ENCODE peak calls at places on chromosomes 12 and 14, in five cellular contexts. L is H1, I is mesenchymal stem cell, Q is IMR-90, W is H9. C is an unnamed sample.

GRCh38 chr14:36068777-36069534 is 107.6 kb downstream of the PTCSC3 start:
- DNase-seq in L (no peak), W (no peak), I (no peak), Q (peak; percentile 21), C (no peak)

GRCh38 chr14:64549805-64550538 is at the start of gene PPP1R36:
- DNase-seq in Q (no peak), W (peak; percentile 42), L (no peak), I (peak; percentile 30), C (peak; percentile 62)

GRCh38 chr12:1680804-1681492 is 9.9 kb upstream of the ADIPOR2 start:
- DNase-seq in W (no peak), I (no peak), L (no peak), Q (no peak), C (no peak)

GRCh38 chr12:57864382-57864781 is 17.9 kb upstream of the CTDSP2 start:
- DNase-seq in I (no peak), L (no peak), Q (no peak), W (peak; percentile 72), C (peak; percentile 70)

GRCh38 chr14:94113908-94114588 is 3.5 kb downstream of the IFI27 start:
- DNase-seq in Q (peak; percentile 31), L (no peak), W (peak; percentile 8), I (no peak), C (no peak)

GRCh38 chr14:100820945-100821344 is 5.0 kb upstream of the MEG3 start:
- DNase-seq in I (no peak), L (no peak), W (no peak), Q (no peak), C (no peak)

GRCh38 chr14:35446450-35446849 is 41.9 kb upstream of the NFKBIA start:
- DNase-seq in L (no peak), Q (no peak), I (no peak), W (no peak), C (no peak)

GRCh38 chr14:93708800-93709199 is 79.5 kb downstream of the PRIMA1 start:
- DNase-seq in Q (no peak), W (no peak), I (no peak), L (no peak), C (no peak)

GRCh38 chr12:106149096-106149784 is 10.5 kb upstream of the NUAK1 start:
- DNase-seq in L (no peak), Q (peak; percentile 18), W (peak; percentile 58), I (no peak), C (peak; percentile 67)

GRCh38 chr14:34649344-34649743 is 19.4 kb upstream of the SNX6 start:
- DNase-seq in Q (peak; percentile 97), L (no peak), W (no peak), I (peak; percentile 95), C (no peak)

GRCh38 chr12:122981036-122981471 is 573 bp downstream of the ARL6IP4 start:
- DNase-seq in Q (no peak), L (no peak), W (no peak), I (peak; percentile 64), C (peak; percentile 50)

GRCh38 chr12:29782821-29783772 is 645 bp downstream of the TMTC1 start:
- DNase-seq in W (peak; percentile 72), I (peak; percentile 69), Q (peak; percentile 31), L (no peak), C (peak; percentile 67)

GRCh38 chr14:21309238-21309636 is 29.4 kb downstream of the RPGRIP1 start:
- DNase-seq in L (no peak), Q (no peak), W (no peak), I (no peak), C (no peak)

GRCh38 chr12:68455676-68456345 is 123.6 kb upstream of the MDM1 start:
- DNase-seq in Q (peak; percentile 12), I (no peak), W (no peak), L (no peak), C (no peak)

GRCh38 chr12:4934651-4935050 is 24.9 kb downstream of the KCNA1 start:
- DNase-seq in Q (peak; percentile 13), L (no peak), W (no peak), I (no peak), C (no peak)

GRCh38 chr14:75059642-75060041 is 4.2 kb downstream of the ACYP1 start:
- DNase-seq in L (no peak), I (peak; percentile 37), Q (peak; percentile 26), W (no peak), C (no peak)

GRCh38 chr12:46659032-46659703 is 166.6 kb downstream of the SLC38A4 start:
- DNase-seq in Q (peak; percentile 36), L (no peak), W (no peak), I (peak; percentile 44), C (peak; percentile 21)

GRCh38 chr12:46872135-46872534 is 46.3 kb upstream of the SLC38A4 start:
- DNase-seq in L (no peak), I (no peak), Q (peak; percentile 40), W (no peak), C (no peak)

GRCh38 chr12:1457901-1458300 is 136.5 kb downstream of the FBXL14 start:
- DNase-seq in L (no peak), W (no peak), Q (peak; percentile 90), I (peak; percentile 26), C (peak; percentile 17)

GRCh38 chr12:107779077-107779840 is 4.8 kb downstream of the ASCL4 start:
- DNase-seq in L (no peak), I (no peak), Q (no peak), W (no peak), C (no peak)

GRCh38 chr12:49562233-49562632 is 5.7 kb downstream of the MCRS1 start:
- DNase-seq in L (no peak), W (no peak), I (no peak), Q (no peak), C (no peak)

GRCh38 chr12:14066021-14066420 is 84.6 kb upstream of the GRIN2B start:
- DNase-seq in Q (no peak), L (no peak), W (no peak), I (no peak), C (peak; percentile 56)

GRCh38 chr12:124130717-124131670 is 158.0 kb downstream of the ZNF664 start:
- DNase-seq in L (peak; percentile 62), W (peak; percentile 68), Q (no peak), I (peak; percentile 15), C (peak; percentile 74)

GRCh38 chr14:77256694-77257093 is 14.3 kb downstream of the NGB start:
- DNase-seq in Q (no peak), I (no peak), L (no peak), W (no peak), C (no peak)

GRCh38 chr14:80669416-80669815 is 272.1 kb downstream of the CEP128 start:
- DNase-seq in Q (peak; percentile 47), I (no peak), L (no peak), W (no peak), C (no peak)

GRCh38 chr14:75854247-75854799 is 127.5 kb downstream of the TGFB3 start:
- DNase-seq in L (no peak), W (no peak), Q (no peak), I (no peak), C (no peak)

GRCh38 chr12:50932787-50933280 is 19.5 kb upstream of the HIGD1C start:
- DNase-seq in Q (no peak), L (no peak), I (no peak), W (no peak), C (no peak)

GRCh38 chr14:90319173-90319572 is 12.6 kb downstream of the NRDE2 start:
- DNase-seq in Q (no peak), I (no peak), W (no peak), L (no peak), C (no peak)

GRCh38 chr14:48575772-48576171 is 900.4 kb upstream of the MDGA2 start:
- DNase-seq in I (no peak), W (peak; percentile 82), Q (no peak), L (no peak), C (no peak)

GRCh38 chr12:13798162-13798561 is 183.2 kb downstream of the GRIN2B start:
- DNase-seq in W (no peak), I (no peak), L (no peak), Q (no peak), C (no peak)

DNA sequence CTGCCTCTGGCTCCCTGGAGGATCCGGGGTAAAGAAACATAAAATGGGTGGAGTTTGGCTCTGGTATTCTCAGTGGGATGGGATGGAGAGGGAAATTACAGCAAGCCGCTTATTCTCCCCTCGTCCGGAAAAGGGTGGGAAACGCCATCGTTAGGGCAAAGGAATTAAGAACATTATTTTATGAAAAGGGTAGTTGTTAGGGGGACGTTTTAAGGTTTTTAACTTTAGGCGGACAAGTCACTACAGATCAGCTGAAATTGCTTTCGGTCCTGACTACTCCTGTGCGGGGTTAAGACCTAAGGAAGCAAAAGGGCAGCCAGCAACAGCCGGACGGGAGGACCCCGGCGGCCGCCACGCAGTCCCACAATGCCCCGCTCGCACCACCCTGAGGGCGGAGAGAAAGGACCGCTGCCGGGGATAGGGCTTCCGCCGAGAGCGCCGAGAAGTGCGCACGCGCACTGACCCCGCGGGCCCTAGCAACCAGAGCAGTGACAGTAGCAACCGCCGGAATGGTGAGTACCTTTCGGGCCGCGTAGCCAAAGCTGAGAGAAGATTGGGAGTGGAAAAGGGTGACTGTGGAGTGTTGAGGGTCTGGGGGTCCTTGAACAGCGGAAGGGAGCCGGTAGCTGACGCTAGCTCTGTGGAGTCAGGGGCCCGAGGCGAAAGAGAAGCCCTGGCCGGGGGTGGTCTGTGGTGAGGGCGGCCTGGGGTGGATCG is at the start of gene DNAL1:
- DNase-seq in Q (peak; percentile 85), I (peak; percentile 92), L (peak; percentile 73), W (peak; percentile 95), C (peak; percentile 96)
- H2BK5ac ChIP-seq in Q (peak within 1 kb of the TSS; percentile 91), I (no peak within 1 kb of the TSS), L (peak within 1 kb of the TSS; percentile 92), W (no peak within 1 kb of the TSS), C (no peak within 1 kb of the TSS)

DNA sequence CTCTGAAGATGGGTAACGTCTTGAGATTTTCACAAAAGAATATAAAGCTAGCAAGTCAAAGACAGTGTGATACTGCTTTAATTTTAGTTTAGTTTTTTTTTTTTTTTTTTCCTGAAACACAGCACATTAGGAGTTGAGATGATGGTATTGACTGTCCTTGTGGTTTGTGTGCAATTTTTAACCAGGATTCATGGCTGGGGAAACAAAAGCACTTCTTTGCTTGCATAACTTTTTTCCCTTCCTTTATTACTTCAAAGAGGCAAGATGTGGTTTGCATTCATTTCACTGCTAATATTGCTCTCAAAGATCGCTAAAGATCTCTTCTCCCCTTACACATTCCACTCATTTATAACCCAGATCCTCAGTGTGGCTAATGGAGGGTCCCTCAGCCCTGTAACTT is 157.1 kb upstream of the PZP start:
- DNase-seq in I (peak; percentile 47), Q (peak; percentile 19), W (no peak), L (no peak), C (no peak)
- H3K9ac ChIP-seq in I (peak overlapping the region; percentile 60), Q (no peak overlapping the region), W (no peak overlapping the region), L (no peak overlapping the region), C (no peak overlapping the region)

DNA sequence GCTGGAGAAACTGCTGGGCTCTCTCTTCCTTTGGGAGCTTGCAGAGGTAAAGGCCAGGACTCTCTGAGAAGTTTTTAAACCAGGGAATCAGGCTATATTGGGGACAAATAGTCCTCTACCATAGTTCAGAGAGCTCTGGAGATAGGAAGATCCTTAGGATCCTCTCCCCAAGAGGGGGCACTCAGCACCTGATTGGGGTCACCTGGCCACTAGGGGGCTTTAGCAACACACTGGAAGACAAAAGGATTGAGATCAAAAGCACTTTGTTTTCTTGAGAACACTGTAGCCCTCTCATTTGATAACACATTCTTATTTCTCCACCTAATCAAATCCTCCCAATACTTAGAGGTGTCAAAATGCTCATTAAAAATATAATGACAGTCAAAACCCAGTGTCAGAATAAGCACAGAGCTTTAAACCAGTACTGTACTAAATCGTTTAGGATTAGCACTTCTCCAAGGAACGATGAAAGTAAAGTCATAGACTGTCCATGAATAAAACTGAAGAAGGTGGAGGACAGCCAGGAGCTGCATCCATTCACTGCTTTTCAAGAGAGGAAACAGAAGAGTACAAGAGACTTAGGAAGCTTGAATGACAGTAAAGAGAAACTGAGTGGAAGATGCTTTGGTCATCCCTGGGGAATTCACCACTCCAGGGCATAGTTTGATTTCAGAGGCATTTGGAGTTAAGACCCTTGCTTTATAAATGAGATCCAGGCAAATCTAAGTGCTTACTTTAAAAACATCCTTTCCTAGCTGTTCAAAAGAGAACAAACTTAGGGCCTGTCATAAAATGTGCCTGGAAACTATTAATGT is 26.5 kb downstream of the BMP4 start:
- DNase-seq in I (no peak), W (peak; percentile 78), L (no peak), Q (no peak), C (peak; percentile 85)
- H2BK5ac ChIP-seq in I (no peak overlapping the region), W (no peak overlapping the region), L (no peak overlapping the region), Q (no peak overlapping the region), C (no peak overlapping the region)

GRCh38 chr12:109932878-109933503 is 32.9 kb downstream of the TCHP start:
- DNase-seq in I (no peak), Q (no peak), W (no peak), L (no peak), C (no peak)
- H3K9ac ChIP-seq in I (no peak overlapping the region), Q (no peak overlapping the region), W (no peak overlapping the region), L (no peak overlapping the region), C (no peak overlapping the region)

C was measured in mesendoderm.